ENCODE peak calls at places on chromosome 13, in nine cellular contexts. One of them, this sample, is unnamed.

GRCh38 chr13:100566543-100566942 is 22.0 kb downstream of the GGACT start:
- DNase-seq in tibial artery: no peak
- DNase-seq in mesenchymal stem cell: no peak
- DNase-seq in aorta: no peak
- DNase-seq in heart right ventricle: no peak
- DNase-seq in ascending aorta: no peak
- DNase-seq in left ventricle myocardium inferior: no peak
- DNase-seq in ovary: no peak
- DNase-seq in psoas muscle: no peak
- DNase-seq in this sample: no peak

GRCh38 chr13:41216160-41216559 is 21.8 kb upstream of the KBTBD7 start:
- DNase-seq in tibial artery: no peak
- DNase-seq in mesenchymal stem cell: no peak
- DNase-seq in aorta: no peak
- DNase-seq in heart right ventricle: no peak
- DNase-seq in ascending aorta: no peak
- DNase-seq in left ventricle myocardium inferior: no peak
- DNase-seq in ovary: no peak
- DNase-seq in psoas muscle: no peak
- DNase-seq in this sample: peak; percentile 56

GRCh38 chr13:101489635-101490034 is 37.2 kb downstream of the ITGBL1 start:
- DNase-seq in tibial artery: no peak
- DNase-seq in mesenchymal stem cell: peak; percentile 18
- DNase-seq in aorta: no peak
- DNase-seq in heart right ventricle: no peak
- DNase-seq in ascending aorta: no peak
- DNase-seq in left ventricle myocardium inferior: no peak
- DNase-seq in ovary: no peak
- DNase-seq in psoas muscle: no peak
- DNase-seq in this sample: no peak

GRCh38 chr13:30019648-30020626 is 169.5 kb upstream of the UBL3 start:
- DNase-seq in tibial artery: no peak
- DNase-seq in mesenchymal stem cell: no peak
- DNase-seq in aorta: no peak
- DNase-seq in heart right ventricle: no peak
- DNase-seq in ascending aorta: no peak
- DNase-seq in left ventricle myocardium inferior: no peak
- DNase-seq in ovary: no peak
- DNase-seq in psoas muscle: no peak
- DNase-seq in this sample: no peak

GRCh38 chr13:47126432-47126831 is 229.6 kb upstream of the HTR2A start:
- DNase-seq in tibial artery: no peak
- DNase-seq in mesenchymal stem cell: peak; percentile 46
- DNase-seq in aorta: no peak
- DNase-seq in heart right ventricle: no peak
- DNase-seq in ascending aorta: no peak
- DNase-seq in left ventricle myocardium inferior: no peak
- DNase-seq in ovary: no peak
- DNase-seq in psoas muscle: no peak
- DNase-seq in this sample: peak; percentile 5

GRCh38 chr13:45047394-45048328 is 58.3 kb downstream of the GPALPP1 start:
- DNase-seq in tibial artery: peak; percentile 60
- DNase-seq in mesenchymal stem cell: peak; percentile 79
- DNase-seq in aorta: peak; percentile 81
- DNase-seq in heart right ventricle: peak; percentile 77
- DNase-seq in ascending aorta: peak; percentile 79
- DNase-seq in left ventricle myocardium inferior: peak; percentile 66
- DNase-seq in ovary: peak; percentile 75
- DNase-seq in psoas muscle: peak; percentile 55
- DNase-seq in this sample: peak; percentile 88

GRCh38 chr13:36148436-36148835 is 17.3 kb upstream of the DCLK1 start:
- DNase-seq in tibial artery: no peak
- DNase-seq in mesenchymal stem cell: no peak
- DNase-seq in aorta: no peak
- DNase-seq in heart right ventricle: no peak
- DNase-seq in ascending aorta: no peak
- DNase-seq in left ventricle myocardium inferior: no peak
- DNase-seq in ovary: no peak
- DNase-seq in psoas muscle: no peak
- DNase-seq in this sample: peak; percentile 56

GRCh38 chr13:83184819-83185218 is 697.5 kb downstream of the SLITRK1 start:
- DNase-seq in tibial artery: no peak
- DNase-seq in mesenchymal stem cell: peak; percentile 49
- DNase-seq in aorta: no peak
- DNase-seq in heart right ventricle: no peak
- DNase-seq in ascending aorta: no peak
- DNase-seq in left ventricle myocardium inferior: no peak
- DNase-seq in ovary: no peak
- DNase-seq in psoas muscle: no peak
- DNase-seq in this sample: no peak

DNA sequence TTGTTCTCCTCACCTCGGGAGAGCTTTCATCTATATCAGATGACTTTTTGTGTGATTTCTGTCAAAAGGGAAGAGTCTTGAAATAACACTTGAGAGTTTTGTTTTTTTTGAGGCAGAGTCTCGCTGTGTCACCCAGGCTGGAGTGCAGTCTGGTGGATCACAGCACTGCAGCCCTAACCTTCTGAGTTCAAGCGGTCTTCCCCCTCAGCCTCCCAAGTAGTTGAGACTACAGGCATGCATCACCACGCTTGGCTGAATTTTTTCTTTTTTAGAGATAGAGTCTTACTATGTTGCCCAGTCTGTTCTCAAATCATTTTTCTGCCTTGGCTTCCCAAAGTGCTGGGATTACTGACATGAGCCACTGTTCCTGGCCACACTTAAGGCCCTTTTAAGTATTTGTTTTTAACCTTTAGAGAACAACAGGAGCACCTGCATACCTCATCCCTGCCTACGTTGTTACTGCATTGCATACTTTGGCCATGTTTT is 11.4 kb downstream of the NDFIP2 start:
- DNase-seq in tibial artery: no peak
- DNase-seq in mesenchymal stem cell: peak; percentile 63
- DNase-seq in aorta: no peak
- DNase-seq in heart right ventricle: no peak
- DNase-seq in ascending aorta: no peak
- DNase-seq in left ventricle myocardium inferior: no peak
- DNase-seq in ovary: no peak
- DNase-seq in psoas muscle: no peak
- DNase-seq in this sample: no peak
- H3K4me1 ChIP-seq in tibial artery: peaks cover 18% of the 10 kb centered on the region
- H3K4me1 ChIP-seq in mesenchymal stem cell: peaks cover 4% of the 10 kb centered on the region
- H3K4me1 ChIP-seq in aorta: no peaks in the 10 kb centered on the region
- H3K4me1 ChIP-seq in heart right ventricle: peaks cover 27% of the 10 kb centered on the region
- H3K4me1 ChIP-seq in ascending aorta: no peaks in the 10 kb centered on the region
- H3K4me1 ChIP-seq in left ventricle myocardium inferior: peaks cover 42% of the 10 kb centered on the region
- H3K4me1 ChIP-seq in ovary: no peaks in the 10 kb centered on the region
- H3K4me1 ChIP-seq in psoas muscle: peaks cover 14% of the 10 kb centered on the region
- H3K4me1 ChIP-seq in this sample: peaks cover 28% of the 10 kb centered on the region

GRCh38 chr13:51590966-51591627 is 6.8 kb downstream of the WDFY2 start:
- DNase-seq in tibial artery: peak; percentile 35
- DNase-seq in mesenchymal stem cell: peak; percentile 99
- DNase-seq in aorta: no peak
- DNase-seq in heart right ventricle: peak; percentile 30
- DNase-seq in ascending aorta: peak; percentile 63
- DNase-seq in left ventricle myocardium inferior: no peak
- DNase-seq in ovary: no peak
- DNase-seq in psoas muscle: no peak
- DNase-seq in this sample: peak; percentile 87
- H3K4me1 ChIP-seq in tibial artery: peaks cover 47% of the 10 kb centered on the region
- H3K4me1 ChIP-seq in mesenchymal stem cell: peaks cover 3% of the 10 kb centered on the region
- H3K4me1 ChIP-seq in aorta: peaks cover 10% of the 10 kb centered on the region
- H3K4me1 ChIP-seq in heart right ventricle: peaks cover 23% of the 10 kb centered on the region
- H3K4me1 ChIP-seq in ascending aorta: no peaks in the 10 kb centered on the region
- H3K4me1 ChIP-seq in left ventricle myocardium inferior: peaks cover 49% of the 10 kb centered on the region
- H3K4me1 ChIP-seq in ovary: peaks cover 10% of the 10 kb centered on the region
- H3K4me1 ChIP-seq in psoas muscle: peaks cover 12% of the 10 kb centered on the region
- H3K4me1 ChIP-seq in this sample: peaks cover 58% of the 10 kb centered on the region

DNA sequence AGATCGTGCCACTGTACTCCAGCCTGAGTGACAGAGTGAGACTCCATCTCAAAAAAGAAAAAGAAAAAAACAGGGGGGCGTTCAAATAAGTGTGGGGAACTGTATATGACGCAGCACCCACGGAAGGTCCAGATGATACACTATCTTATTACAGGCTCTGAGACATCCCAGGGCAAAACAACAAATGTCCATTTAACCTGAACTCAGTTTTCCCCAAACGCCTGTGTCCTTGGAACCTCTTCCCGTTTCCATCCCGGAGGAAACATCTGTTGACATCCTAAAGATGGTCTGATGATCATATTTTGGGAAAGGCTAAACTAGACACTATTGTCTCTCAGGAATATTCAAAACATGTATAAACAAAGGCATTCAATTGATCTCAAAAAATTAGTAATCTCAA is 72.4 kb downstream of the COL4A1 start:
- DNase-seq in tibial artery: no peak
- DNase-seq in mesenchymal stem cell: no peak
- DNase-seq in aorta: no peak
- DNase-seq in heart right ventricle: no peak
- DNase-seq in ascending aorta: no peak
- DNase-seq in left ventricle myocardium inferior: no peak
- DNase-seq in ovary: no peak
- DNase-seq in psoas muscle: no peak
- DNase-seq in this sample: no peak
- H3K4me1 ChIP-seq in tibial artery: peaks cover 89% of the 10 kb centered on the region
- H3K4me1 ChIP-seq in mesenchymal stem cell: peaks cover 16% of the 10 kb centered on the region
- H3K4me1 ChIP-seq in aorta: peaks cover 4% of the 10 kb centered on the region
- H3K4me1 ChIP-seq in heart right ventricle: peaks cover 78% of the 10 kb centered on the region
- H3K4me1 ChIP-seq in ascending aorta: peaks cover 28% of the 10 kb centered on the region
- H3K4me1 ChIP-seq in left ventricle myocardium inferior: peaks cover 98% of the 10 kb centered on the region
- H3K4me1 ChIP-seq in ovary: peaks cover 9% of the 10 kb centered on the region
- H3K4me1 ChIP-seq in psoas muscle: peaks cover 23% of the 10 kb centered on the region
- H3K4me1 ChIP-seq in this sample: peaks cover 17% of the 10 kb centered on the region

GRCh38 chr13:72205773-72206172 is 338.8 kb upstream of the DACH1 start:
- DNase-seq in tibial artery: no peak
- DNase-seq in mesenchymal stem cell: no peak
- DNase-seq in aorta: no peak
- DNase-seq in heart right ventricle: no peak
- DNase-seq in ascending aorta: no peak
- DNase-seq in left ventricle myocardium inferior: no peak
- DNase-seq in ovary: no peak
- DNase-seq in psoas muscle: no peak
- DNase-seq in this sample: no peak
- H3K4me1 ChIP-seq in tibial artery: no peaks in the 10 kb centered on the region
- H3K4me1 ChIP-seq in mesenchymal stem cell: peaks cover 2% of the 10 kb centered on the region
- H3K4me1 ChIP-seq in aorta: no peaks in the 10 kb centered on the region
- H3K4me1 ChIP-seq in heart right ventricle: no peaks in the 10 kb centered on the region
- H3K4me1 ChIP-seq in ascending aorta: no peaks in the 10 kb centered on the region
- H3K4me1 ChIP-seq in left ventricle myocardium inferior: no peaks in the 10 kb centered on the region
- H3K4me1 ChIP-seq in ovary: no peaks in the 10 kb centered on the region
- H3K4me1 ChIP-seq in psoas muscle: no peaks in the 10 kb centered on the region
- H3K4me1 ChIP-seq in this sample: no peaks in the 10 kb centered on the region

GRCh38 chr13:99206873-99207272 is 6.2 kb downstream of the UBAC2 start:
- DNase-seq in tibial artery: no peak
- DNase-seq in mesenchymal stem cell: no peak
- DNase-seq in aorta: no peak
- DNase-seq in heart right ventricle: no peak
- DNase-seq in ascending aorta: no peak
- DNase-seq in left ventricle myocardium inferior: no peak
- DNase-seq in ovary: no peak
- DNase-seq in psoas muscle: no peak
- DNase-seq in this sample: peak; percentile 57
- H3K4me1 ChIP-seq in tibial artery: peaks cover 19% of the 10 kb centered on the region
- H3K4me1 ChIP-seq in mesenchymal stem cell: peaks cover 6% of the 10 kb centered on the region
- H3K4me1 ChIP-seq in aorta: no peaks in the 10 kb centered on the region
- H3K4me1 ChIP-seq in heart right ventricle: peaks cover 29% of the 10 kb centered on the region
- H3K4me1 ChIP-seq in ascending aorta: no peaks in the 10 kb centered on the region
- H3K4me1 ChIP-seq in left ventricle myocardium inferior: peaks cover 37% of the 10 kb centered on the region
- H3K4me1 ChIP-seq in ovary: peaks cover 1% of the 10 kb centered on the region
- H3K4me1 ChIP-seq in psoas muscle: peaks cover 26% of the 10 kb centered on the region
- H3K4me1 ChIP-seq in this sample: peaks cover 4% of the 10 kb centered on the region

GRCh38 chr13:114065926-114066774 is 66.3 kb downstream of the RASA3 start:
- DNase-seq in tibial artery: no peak
- DNase-seq in mesenchymal stem cell: no peak
- DNase-seq in aorta: peak; percentile 74
- DNase-seq in heart right ventricle: peak; percentile 38
- DNase-seq in ascending aorta: no peak
- DNase-seq in left ventricle myocardium inferior: no peak
- DNase-seq in ovary: peak; percentile 49
- DNase-seq in psoas muscle: no peak
- DNase-seq in this sample: no peak

GRCh38 chr13:114068723-114069322 is 63.6 kb downstream of the RASA3 start:
- DNase-seq in tibial artery: peak; percentile 51
- DNase-seq in mesenchymal stem cell: peak; percentile 86
- DNase-seq in aorta: no peak
- DNase-seq in heart right ventricle: no peak
- DNase-seq in ascending aorta: no peak
- DNase-seq in left ventricle myocardium inferior: no peak
- DNase-seq in ovary: no peak
- DNase-seq in psoas muscle: no peak
- DNase-seq in this sample: peak; percentile 89

GRCh38 chr13:114066956-114067355 is 65.5 kb downstream of the RASA3 start:
- DNase-seq in tibial artery: no peak
- DNase-seq in mesenchymal stem cell: no peak
- DNase-seq in aorta: peak; percentile 44
- DNase-seq in heart right ventricle: no peak
- DNase-seq in ascending aorta: no peak
- DNase-seq in left ventricle myocardium inferior: no peak
- DNase-seq in ovary: no peak
- DNase-seq in psoas muscle: no peak
- DNase-seq in this sample: no peak

GRCh38 chr13:114067886-114068722 is 64.3 kb downstream of the RASA3 start:
- DNase-seq in tibial artery: peak; percentile 18
- DNase-seq in mesenchymal stem cell: no peak
- DNase-seq in aorta: peak; percentile 54
- DNase-seq in heart right ventricle: no peak
- DNase-seq in ascending aorta: no peak
- DNase-seq in left ventricle myocardium inferior: no peak
- DNase-seq in ovary: no peak
- DNase-seq in psoas muscle: no peak
- DNase-seq in this sample: peak; percentile 48

GRCh38 chr13:114067381-114067885 is 65.0 kb downstream of the RASA3 start:
- DNase-seq in tibial artery: peak; percentile 18
- DNase-seq in mesenchymal stem cell: peak; percentile 61
- DNase-seq in aorta: peak; percentile 40
- DNase-seq in heart right ventricle: no peak
- DNase-seq in ascending aorta: no peak
- DNase-seq in left ventricle myocardium inferior: no peak
- DNase-seq in ovary: no peak
- DNase-seq in psoas muscle: no peak
- DNase-seq in this sample: peak; percentile 89
- H3K4me1 ChIP-seq in tibial artery: peaks cover 65% of the 10 kb centered on the region
- H3K4me1 ChIP-seq in mesenchymal stem cell: peaks cover 50% of the 10 kb centered on the region
- H3K4me1 ChIP-seq in aorta: no peaks in the 10 kb centered on the region
- H3K4me1 ChIP-seq in heart right ventricle: peaks cover 44% of the 10 kb centered on the region
- H3K4me1 ChIP-seq in ascending aorta: peaks cover 37% of the 10 kb centered on the region
- H3K4me1 ChIP-seq in left ventricle myocardium inferior: peaks cover 65% of the 10 kb centered on the region
- H3K4me1 ChIP-seq in ovary: peaks cover 22% of the 10 kb centered on the region
- H3K4me1 ChIP-seq in psoas muscle: peaks cover 57% of the 10 kb centered on the region
- H3K4me1 ChIP-seq in this sample: peaks cover 63% of the 10 kb centered on the region